ENCODE peak calls at places on chromosome 20, in seven cellular contexts. One of them, this sample, is unnamed.

GRCh38 chr20:64200740-64201139 is 36.5 kb downstream of the MYT1 start:
- DNase-seq in mesenchymal stem cell: no peak
- DNase-seq in trophoblast cell: no peak
- DNase-seq in H1: no peak
- DNase-seq in neuronal stem cell: no peak
- DNase-seq in H9: no peak
- DNase-seq in IMR-90: no peak
- DNase-seq in this sample: no peak

GRCh38 chr20:7879883-7880282 is 60.4 kb downstream of the HAO1 start:
- DNase-seq in trophoblast cell: no peak
- DNase-seq in IMR-90: peak; percentile 43
- DNase-seq in neuronal stem cell: no peak
- DNase-seq in mesenchymal stem cell: peak; percentile 84
- DNase-seq in H1: no peak
- DNase-seq in H9: no peak
- DNase-seq in this sample: no peak

GRCh38 chr20:53660078-53660909 is 66.7 kb upstream of the ZNF217 start:
- DNase-seq in H1: peak; percentile 53
- DNase-seq in neuronal stem cell: no peak
- DNase-seq in IMR-90: peak; percentile 17
- DNase-seq in trophoblast cell: no peak
- DNase-seq in H9: peak; percentile 37
- DNase-seq in mesenchymal stem cell: peak; percentile 24
- DNase-seq in this sample: no peak

GRCh38 chr20:2873747-2874041 is 413 bp downstream of the PTPRA start:
- DNase-seq in H9: peak; percentile 67
- DNase-seq in IMR-90: peak; percentile 28
- DNase-seq in mesenchymal stem cell: peak; percentile 57
- DNase-seq in neuronal stem cell: peak; percentile 65
- DNase-seq in trophoblast cell: peak; percentile 58
- DNase-seq in H1: peak; percentile 83
- DNase-seq in this sample: peak; percentile 71

GRCh38 chr20:36569847-36570429 is 3.5 kb upstream of the TGIF2 start:
- DNase-seq in H9: peak; percentile 44
- DNase-seq in neuronal stem cell: no peak
- DNase-seq in mesenchymal stem cell: peak; percentile 51
- DNase-seq in trophoblast cell: peak; percentile 37
- DNase-seq in IMR-90: peak; percentile 65
- DNase-seq in H1: no peak
- DNase-seq in this sample: peak; percentile 78

GRCh38 chr20:2602746-2603145 is 49.7 kb upstream of the NOP56 start:
- DNase-seq in mesenchymal stem cell: no peak
- DNase-seq in trophoblast cell: no peak
- DNase-seq in IMR-90: no peak
- DNase-seq in H1: no peak
- DNase-seq in H9: no peak
- DNase-seq in neuronal stem cell: no peak
- DNase-seq in this sample: no peak

GRCh38 chr20:18588554-18589043 is 745 bp downstream of the DTD1 start:
- DNase-seq in H1: peak; percentile 51
- DNase-seq in mesenchymal stem cell: no peak
- DNase-seq in IMR-90: no peak
- DNase-seq in H9: peak; percentile 42
- DNase-seq in neuronal stem cell: no peak
- DNase-seq in trophoblast cell: no peak
- DNase-seq in this sample: no peak

GRCh38 chr20:59938221-59938620 is 1.9 kb downstream of the PPP1R3D start:
- DNase-seq in H1: no peak
- DNase-seq in H9: no peak
- DNase-seq in mesenchymal stem cell: peak; percentile 78
- DNase-seq in trophoblast cell: peak; percentile 91
- DNase-seq in neuronal stem cell: no peak
- DNase-seq in IMR-90: peak; percentile 68
- DNase-seq in this sample: no peak

GRCh38 chr20:60062431-60063336 is 104.5 kb downstream of the CDH26 start:
- DNase-seq in trophoblast cell: peak; percentile 12
- DNase-seq in H1: no peak
- DNase-seq in H9: peak; percentile 22
- DNase-seq in neuronal stem cell: no peak
- DNase-seq in IMR-90: peak; percentile 69
- DNase-seq in mesenchymal stem cell: peak; percentile 26
- DNase-seq in this sample: no peak

GRCh38 chr20:60868316-60868891 is 383.7 kb upstream of the CDH4 start:
- DNase-seq in IMR-90: no peak
- DNase-seq in mesenchymal stem cell: no peak
- DNase-seq in neuronal stem cell: no peak
- DNase-seq in trophoblast cell: no peak
- DNase-seq in H1: no peak
- DNase-seq in H9: no peak
- DNase-seq in this sample: no peak

GRCh38 chr20:12355185-12355584 is 437.5 kb downstream of the BTBD3 start:
- DNase-seq in H1: no peak
- DNase-seq in mesenchymal stem cell: no peak
- DNase-seq in neuronal stem cell: no peak
- DNase-seq in IMR-90: no peak
- DNase-seq in trophoblast cell: no peak
- DNase-seq in H9: no peak
- DNase-seq in this sample: no peak

GRCh38 chr20:34578040-34578439 is 19.5 kb downstream of the MAP1LC3A start:
- DNase-seq in IMR-90: peak; percentile 39
- DNase-seq in neuronal stem cell: no peak
- DNase-seq in trophoblast cell: peak; percentile 20
- DNase-seq in mesenchymal stem cell: no peak
- DNase-seq in H9: no peak
- DNase-seq in H1: no peak
- DNase-seq in this sample: no peak

GRCh38 chr20:8670900-8671229 is 398.0 kb upstream of the PLCB4 start:
- DNase-seq in trophoblast cell: no peak
- DNase-seq in mesenchymal stem cell: no peak
- DNase-seq in H1: no peak
- DNase-seq in H9: no peak
- DNase-seq in IMR-90: no peak
- DNase-seq in neuronal stem cell: no peak
- DNase-seq in this sample: no peak

GRCh38 chr20:34637245-34638185 is 39.4 kb downstream of the PIGU start:
- DNase-seq in mesenchymal stem cell: peak; percentile 90
- DNase-seq in neuronal stem cell: no peak
- DNase-seq in trophoblast cell: peak; percentile 56
- DNase-seq in IMR-90: peak; percentile 80
- DNase-seq in H9: no peak
- DNase-seq in H1: no peak
- DNase-seq in this sample: no peak

GRCh38 chr20:18983796-18984195 is 170.2 kb downstream of the SCP2D1 start:
- DNase-seq in H9: no peak
- DNase-seq in trophoblast cell: no peak
- DNase-seq in mesenchymal stem cell: no peak
- DNase-seq in IMR-90: no peak
- DNase-seq in H1: no peak
- DNase-seq in neuronal stem cell: no peak
- DNase-seq in this sample: no peak

GRCh38 chr20:1857403-1857941 is 37.7 kb upstream of the SIRPA start:
- DNase-seq in H1: no peak
- DNase-seq in mesenchymal stem cell: no peak
- DNase-seq in H9: no peak
- DNase-seq in trophoblast cell: no peak
- DNase-seq in neuronal stem cell: no peak
- DNase-seq in IMR-90: no peak
- DNase-seq in this sample: peak; percentile 81

GRCh38 chr20:37850724-37851123 is 52.2 kb upstream of the VSTM2L start:
- DNase-seq in H1: no peak
- DNase-seq in H9: no peak
- DNase-seq in IMR-90: peak; percentile 32
- DNase-seq in trophoblast cell: no peak
- DNase-seq in mesenchymal stem cell: no peak
- DNase-seq in neuronal stem cell: no peak
- DNase-seq in this sample: no peak

GRCh38 chr20:19074828-19075516 is 137.5 kb upstream of the SLC24A3 start:
- DNase-seq in IMR-90: no peak
- DNase-seq in neuronal stem cell: no peak
- DNase-seq in trophoblast cell: peak; percentile 10
- DNase-seq in H9: no peak
- DNase-seq in mesenchymal stem cell: no peak
- DNase-seq in H1: peak; percentile 20
- DNase-seq in this sample: peak; percentile 22

GRCh38 chr20:12053348-12053747 is 135.7 kb downstream of the BTBD3 start:
- DNase-seq in H9: no peak
- DNase-seq in neuronal stem cell: no peak
- DNase-seq in IMR-90: peak; percentile 77
- DNase-seq in trophoblast cell: peak; percentile 8
- DNase-seq in mesenchymal stem cell: peak; percentile 31
- DNase-seq in H1: no peak
- DNase-seq in this sample: peak; percentile 92

DNA sequence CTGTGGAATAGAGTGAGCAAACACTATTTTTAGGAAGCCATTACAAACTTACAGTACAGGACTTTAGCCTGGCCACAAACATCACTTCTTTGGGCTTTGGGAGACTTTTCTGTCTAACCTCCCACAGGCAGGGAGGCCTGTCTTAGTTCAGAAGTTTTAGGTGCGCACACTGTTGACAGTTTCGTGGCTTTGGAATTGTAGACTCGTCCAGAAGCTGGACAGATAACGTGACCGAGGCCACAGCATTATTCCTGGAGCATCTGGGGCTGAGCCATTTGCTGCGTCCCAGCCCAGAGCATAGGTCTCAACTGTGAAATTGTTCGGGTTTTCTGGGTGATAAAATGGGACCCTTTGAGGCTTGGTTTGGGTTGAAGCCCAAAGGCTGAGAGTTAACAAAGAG is 53.8 kb downstream of the NDUFAF5 start:
- DNase-seq in neuronal stem cell: no peak
- DNase-seq in trophoblast cell: no peak
- DNase-seq in H9: no peak
- DNase-seq in mesenchymal stem cell: no peak
- DNase-seq in IMR-90: no peak
- DNase-seq in H1: no peak
- DNase-seq in this sample: no peak
- H4K8ac ChIP-seq in neuronal stem cell: no peak overlapping the region
- H4K8ac ChIP-seq in trophoblast cell: no peak overlapping the region
- H4K8ac ChIP-seq in H9: no peak overlapping the region
- H4K8ac ChIP-seq in mesenchymal stem cell: no peak overlapping the region
- H4K8ac ChIP-seq in IMR-90: no peak overlapping the region
- H4K8ac ChIP-seq in H1: no peak overlapping the region
- H4K8ac ChIP-seq in this sample: no peak overlapping the region

DNA sequence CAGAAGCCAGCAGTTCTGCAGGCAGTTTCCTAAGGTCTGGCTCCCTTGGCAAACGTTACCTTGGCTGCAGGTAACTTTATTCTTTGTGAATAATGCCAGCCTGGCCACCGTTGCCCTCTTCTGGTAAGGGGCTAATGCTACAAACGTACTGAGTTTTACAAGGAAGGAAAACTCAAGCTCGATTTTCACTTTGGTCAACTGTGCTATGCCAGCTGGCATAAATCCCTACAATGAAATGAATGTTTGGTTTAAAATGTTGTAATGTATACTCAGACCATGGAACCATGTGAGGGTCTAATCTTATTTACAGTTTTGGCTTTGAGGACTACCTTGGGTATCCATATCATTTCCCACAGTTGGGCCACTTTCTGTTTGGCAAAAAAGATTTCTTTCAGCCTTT is 101.4 kb downstream of the SLX4IP start:
- DNase-seq in mesenchymal stem cell: no peak
- DNase-seq in IMR-90: peak; percentile 68
- DNase-seq in neuronal stem cell: no peak
- DNase-seq in trophoblast cell: no peak
- DNase-seq in H1: no peak
- DNase-seq in H9: peak; percentile 61
- DNase-seq in this sample: peak; percentile 60
- H4K8ac ChIP-seq in mesenchymal stem cell: no peak overlapping the region
- H4K8ac ChIP-seq in IMR-90: no peak overlapping the region
- H4K8ac ChIP-seq in neuronal stem cell: no peak overlapping the region
- H4K8ac ChIP-seq in trophoblast cell: no peak overlapping the region
- H4K8ac ChIP-seq in H1: no peak overlapping the region
- H4K8ac ChIP-seq in H9: no peak overlapping the region
- H4K8ac ChIP-seq in this sample: no peak overlapping the region

GRCh38 chr20:31673435-31673834 is 35.7 kb downstream of the COX4I2 start:
- DNase-seq in mesenchymal stem cell: no peak
- DNase-seq in IMR-90: no peak
- DNase-seq in trophoblast cell: no peak
- DNase-seq in H9: no peak
- DNase-seq in neuronal stem cell: no peak
- DNase-seq in H1: no peak
- DNase-seq in this sample: no peak

GRCh38 chr20:31673943-31674463 is 36.3 kb downstream of the COX4I2 start:
- DNase-seq in H1: no peak
- DNase-seq in mesenchymal stem cell: no peak
- DNase-seq in neuronal stem cell: no peak
- DNase-seq in IMR-90: no peak
- DNase-seq in H9: no peak
- DNase-seq in trophoblast cell: no peak
- DNase-seq in this sample: no peak

GRCh38 chr20:31675828-31676533 is 38.3 kb downstream of the COX4I2 start:
- DNase-seq in mesenchymal stem cell: peak; percentile 76
- DNase-seq in neuronal stem cell: no peak
- DNase-seq in trophoblast cell: no peak
- DNase-seq in H1: no peak
- DNase-seq in IMR-90: peak; percentile 25
- DNase-seq in H9: no peak
- DNase-seq in this sample: peak; percentile 54

GRCh38 chr20:31676534-31677030 is 38.9 kb downstream of the COX4I2 start:
- DNase-seq in IMR-90: no peak
- DNase-seq in H9: no peak
- DNase-seq in H1: no peak
- DNase-seq in trophoblast cell: no peak
- DNase-seq in mesenchymal stem cell: no peak
- DNase-seq in neuronal stem cell: no peak
- DNase-seq in this sample: no peak

GRCh38 chr20:31674895-31675827 is 37.4 kb downstream of the COX4I2 start:
- DNase-seq in IMR-90: peak; percentile 64
- DNase-seq in H1: no peak
- DNase-seq in H9: no peak
- DNase-seq in neuronal stem cell: no peak
- DNase-seq in mesenchymal stem cell: peak; percentile 88
- DNase-seq in trophoblast cell: peak; percentile 32
- DNase-seq in this sample: peak; percentile 39
- H4K8ac ChIP-seq in IMR-90: no peak overlapping the region
- H4K8ac ChIP-seq in H1: no peak overlapping the region
- H4K8ac ChIP-seq in H9: no peak overlapping the region
- H4K8ac ChIP-seq in neuronal stem cell: no peak overlapping the region
- H4K8ac ChIP-seq in mesenchymal stem cell: peak overlapping the region; percentile 83
- H4K8ac ChIP-seq in trophoblast cell: peak overlapping the region; percentile 71
- H4K8ac ChIP-seq in this sample: no peak overlapping the region

DNA sequence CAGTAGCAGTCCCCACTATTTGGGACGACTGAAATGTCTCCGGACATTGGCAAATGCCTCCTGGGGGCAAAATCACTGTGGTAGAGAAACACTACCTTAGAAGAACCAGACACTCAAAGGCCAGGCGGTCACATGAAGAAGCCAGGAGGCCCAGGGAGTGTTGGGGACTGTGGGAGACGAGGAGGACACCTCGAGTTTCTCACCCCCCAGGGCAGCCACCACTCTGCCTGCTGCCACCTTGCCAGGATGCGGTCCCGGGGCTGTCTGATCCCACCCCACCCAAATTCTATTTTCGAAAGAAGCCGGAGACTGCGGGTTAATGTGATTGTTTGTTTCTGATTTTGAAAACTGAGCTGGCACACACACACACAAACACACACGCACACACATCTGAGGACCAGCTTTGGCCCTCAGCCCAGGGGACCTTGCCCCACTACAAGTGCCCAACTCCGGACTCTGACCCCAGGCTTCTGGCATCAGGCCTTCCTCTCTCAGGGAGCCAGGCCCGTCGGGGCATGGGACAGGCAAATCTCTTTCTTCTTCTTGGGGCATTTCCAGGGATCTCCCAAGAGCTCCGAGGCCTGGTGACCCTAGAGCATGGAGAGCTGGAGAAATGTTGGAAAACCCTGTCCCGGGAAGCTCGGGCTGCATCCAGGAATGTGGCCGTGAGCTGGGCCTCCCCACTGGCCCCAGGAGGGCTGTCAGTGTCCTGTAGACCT is 187.5 kb upstream of the PMEPA1 start:
- DNase-seq in IMR-90: no peak
- DNase-seq in H1: no peak
- DNase-seq in trophoblast cell: no peak
- DNase-seq in neuronal stem cell: no peak
- DNase-seq in mesenchymal stem cell: no peak
- DNase-seq in H9: no peak
- DNase-seq in this sample: no peak
- H4K8ac ChIP-seq in IMR-90: no peak overlapping the region
- H4K8ac ChIP-seq in H1: peak overlapping the region; percentile 15
- H4K8ac ChIP-seq in trophoblast cell: no peak overlapping the region
- H4K8ac ChIP-seq in neuronal stem cell: no peak overlapping the region
- H4K8ac ChIP-seq in mesenchymal stem cell: no peak overlapping the region
- H4K8ac ChIP-seq in H9: no peak overlapping the region
- H4K8ac ChIP-seq in this sample: no peak overlapping the region